ENCODE peak calls at places on chromosomes 6 and 20, in eight cellular contexts. One of them, this sample, is unnamed. For H3K4me1, the result is how much of the 10 kb centered on the place peaks cover.

GRCh38 chr20:24970030-24970553 is 21.0 kb downstream of the CST7 start:
- DNase-seq in psoas muscle: no peak
- DNase-seq in GM23338: no peak
- DNase-seq in cardiac muscle cell: no peak
- DNase-seq in HCT116: no peak
- DNase-seq in HepG2: no peak
- DNase-seq in SK-N-SH: no peak
- DNase-seq in neural progenitor cell: no peak
- DNase-seq in this sample: peak

GRCh38 chr6:107354470-107354869 is 104.9 kb downstream of the PDSS2 start:
- DNase-seq in psoas muscle: no peak
- DNase-seq in cardiac muscle cell: peak
- DNase-seq in GM23338: no peak
- DNase-seq in HepG2: no peak
- DNase-seq in SK-N-SH: no peak
- DNase-seq in HCT116: no peak
- DNase-seq in neural progenitor cell: no peak
- DNase-seq in this sample: no peak

GRCh38 chr20:51481311-51481997 is 61.1 kb downstream of the NFATC2 start:
- DNase-seq in cardiac muscle cell: no peak
- DNase-seq in SK-N-SH: no peak
- DNase-seq in HCT116: no peak
- DNase-seq in HepG2: no peak
- DNase-seq in psoas muscle: no peak
- DNase-seq in neural progenitor cell: no peak
- DNase-seq in GM23338: no peak
- DNase-seq in this sample: no peak

GRCh38 chr20:63778034-63778752 is 38.6 kb downstream of the SLC2A4RG start:
- DNase-seq in neural progenitor cell: no peak
- DNase-seq in HepG2: no peak
- DNase-seq in GM23338: no peak
- DNase-seq in HCT116: peak
- DNase-seq in cardiac muscle cell: no peak
- DNase-seq in SK-N-SH: no peak
- DNase-seq in psoas muscle: no peak
- DNase-seq in this sample: peak

GRCh38 chr6:41605649-41606048 is 32.6 kb upstream of the MDFI start:
- DNase-seq in psoas muscle: no peak
- DNase-seq in HepG2: no peak
- DNase-seq in neural progenitor cell: no peak
- DNase-seq in GM23338: no peak
- DNase-seq in SK-N-SH: no peak
- DNase-seq in cardiac muscle cell: no peak
- DNase-seq in HCT116: no peak
- DNase-seq in this sample: no peak

GRCh38 chr6:26200918-26201721 is 113.9 kb downstream of the HFE start:
- DNase-seq in neural progenitor cell: peak
- DNase-seq in GM23338: peak
- DNase-seq in cardiac muscle cell: no peak
- DNase-seq in SK-N-SH: no peak
- DNase-seq in psoas muscle: no peak
- DNase-seq in HCT116: no peak
- DNase-seq in HepG2: no peak
- DNase-seq in this sample: peak

GRCh38 chr20:19995220-19995863 is 21.8 kb upstream of the NAA20 start:
- DNase-seq in cardiac muscle cell: peak
- DNase-seq in HCT116: peak
- DNase-seq in psoas muscle: no peak
- DNase-seq in SK-N-SH: peak
- DNase-seq in GM23338: peak
- DNase-seq in neural progenitor cell: peak
- DNase-seq in HepG2: peak
- DNase-seq in this sample: no peak

GRCh38 chr20:63055575-63056235 is 48.9 kb upstream of the BHLHE23 start:
- DNase-seq in cardiac muscle cell: no peak
- DNase-seq in HepG2: no peak
- DNase-seq in psoas muscle: peak
- DNase-seq in HCT116: no peak
- DNase-seq in neural progenitor cell: no peak
- DNase-seq in GM23338: no peak
- DNase-seq in SK-N-SH: no peak
- DNase-seq in this sample: peak

GRCh38 chr20:19012671-19013070 is 199.1 kb downstream of the SCP2D1 start:
- DNase-seq in GM23338: no peak
- DNase-seq in neural progenitor cell: no peak
- DNase-seq in HepG2: no peak
- DNase-seq in cardiac muscle cell: no peak
- DNase-seq in HCT116: no peak
- DNase-seq in SK-N-SH: no peak
- DNase-seq in psoas muscle: no peak
- DNase-seq in this sample: peak

GRCh38 chr6:89243331-89243629 is 26.1 kb upstream of the GABRR1 start:
- DNase-seq in psoas muscle: no peak
- DNase-seq in SK-N-SH: no peak
- DNase-seq in neural progenitor cell: no peak
- DNase-seq in cardiac muscle cell: no peak
- DNase-seq in HCT116: no peak
- DNase-seq in GM23338: no peak
- DNase-seq in HepG2: no peak
- DNase-seq in this sample: no peak

GRCh38 chr6:14796974-14797762 is 448.7 kb upstream of the JARID2 start:
- DNase-seq in HCT116: no peak
- DNase-seq in neural progenitor cell: no peak
- DNase-seq in SK-N-SH: no peak
- DNase-seq in cardiac muscle cell: no peak
- DNase-seq in psoas muscle: no peak
- DNase-seq in HepG2: no peak
- DNase-seq in GM23338: no peak
- DNase-seq in this sample: no peak

GRCh38 chr6:169454872-169455204 is 201.2 kb upstream of the THBS2 start:
- DNase-seq in neural progenitor cell: no peak
- DNase-seq in GM23338: no peak
- DNase-seq in HepG2: no peak
- DNase-seq in HCT116: no peak
- DNase-seq in SK-N-SH: no peak
- DNase-seq in psoas muscle: no peak
- DNase-seq in cardiac muscle cell: no peak
- DNase-seq in this sample: no peak

GRCh38 chr20:38880952-38881735 is 45.1 kb upstream of the FAM83D start:
- DNase-seq in HCT116: no peak
- DNase-seq in GM23338: no peak
- DNase-seq in psoas muscle: no peak
- DNase-seq in SK-N-SH: no peak
- DNase-seq in cardiac muscle cell: no peak
- DNase-seq in neural progenitor cell: no peak
- DNase-seq in HepG2: no peak
- DNase-seq in this sample: no peak

DNA sequence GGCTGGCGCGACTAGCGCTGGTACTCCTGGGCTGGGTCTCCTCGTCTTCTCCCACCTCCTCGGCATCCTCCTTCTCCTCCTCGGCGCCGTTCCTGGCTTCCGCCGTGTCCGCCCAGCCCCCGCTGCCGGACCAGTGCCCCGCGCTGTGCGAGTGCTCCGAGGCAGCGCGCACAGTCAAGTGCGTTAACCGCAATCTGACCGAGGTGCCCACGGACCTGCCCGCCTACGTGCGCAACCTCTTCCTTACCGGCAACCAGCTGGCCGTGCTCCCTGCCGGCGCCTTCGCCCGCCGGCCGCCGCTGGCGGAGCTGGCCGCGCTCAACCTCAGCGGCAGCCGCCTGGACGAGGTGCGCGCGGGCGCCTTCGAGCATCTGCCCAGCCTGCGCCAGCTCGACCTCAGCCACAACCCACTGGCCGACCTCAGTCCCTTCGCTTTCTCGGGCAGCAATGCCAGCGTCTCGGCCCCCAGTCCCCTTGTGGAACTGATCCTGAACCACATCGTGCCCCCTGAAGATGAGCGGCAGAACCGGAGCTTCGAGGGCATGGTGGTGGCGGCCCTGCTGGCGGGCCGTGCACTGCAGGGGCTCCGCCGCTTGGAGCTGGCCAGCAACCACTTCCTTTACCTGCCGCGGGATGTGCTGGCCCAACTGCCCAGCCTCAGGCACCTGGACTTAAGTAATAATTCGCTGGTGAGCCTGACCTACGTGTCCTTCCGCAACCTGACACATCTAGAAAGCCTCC is 1.6 kb downstream of the TPBG start:
- DNase-seq in cardiac muscle cell: peak
- DNase-seq in psoas muscle: no peak
- DNase-seq in neural progenitor cell: peak
- DNase-seq in GM23338: peak
- DNase-seq in HCT116: peak
- DNase-seq in SK-N-SH: peak
- DNase-seq in HepG2: no peak
- DNase-seq in this sample: peak
- TF ChIP-seq CTCF in cardiac muscle cell: peak
- TF ChIP-seq CTCF in psoas muscle: no peak
- TF ChIP-seq CTCF in neural progenitor cell: peak
- TF ChIP-seq CTCF in GM23338: no peak
- TF ChIP-seq CTCF in HCT116: peak
- TF ChIP-seq CTCF in SK-N-SH: peak
- TF ChIP-seq CTCF in HepG2: no peak
- TF ChIP-seq CTCF in this sample: peak

GRCh38 chr6:111983197-111983596 is 70.7 kb upstream of the CCN6 start:
- DNase-seq in psoas muscle: no peak
- DNase-seq in neural progenitor cell: no peak
- DNase-seq in HepG2: no peak
- DNase-seq in cardiac muscle cell: no peak
- DNase-seq in GM23338: no peak
- DNase-seq in SK-N-SH: no peak
- DNase-seq in HCT116: no peak
- DNase-seq in this sample: no peak

GRCh38 chr6:111985202-111985731 is 68.6 kb upstream of the CCN6 start:
- DNase-seq in SK-N-SH: no peak
- DNase-seq in HepG2: no peak
- DNase-seq in HCT116: peak
- DNase-seq in neural progenitor cell: no peak
- DNase-seq in cardiac muscle cell: no peak
- DNase-seq in GM23338: peak
- DNase-seq in psoas muscle: no peak
- DNase-seq in this sample: peak

GRCh38 chr6:111982681-111983080 is 71.2 kb upstream of the CCN6 start:
- DNase-seq in neural progenitor cell: no peak
- DNase-seq in psoas muscle: no peak
- DNase-seq in HCT116: no peak
- DNase-seq in HepG2: no peak
- DNase-seq in SK-N-SH: no peak
- DNase-seq in cardiac muscle cell: no peak
- DNase-seq in GM23338: no peak
- DNase-seq in this sample: no peak

GRCh38 chr6:111984516-111985201 is 69.2 kb upstream of the CCN6 start:
- DNase-seq in neural progenitor cell: no peak
- DNase-seq in HepG2: no peak
- DNase-seq in GM23338: no peak
- DNase-seq in SK-N-SH: no peak
- DNase-seq in psoas muscle: no peak
- DNase-seq in cardiac muscle cell: no peak
- DNase-seq in HCT116: no peak
- DNase-seq in this sample: peak

GRCh38 chr6:111984081-111984480 is 69.8 kb upstream of the CCN6 start:
- DNase-seq in HepG2: no peak
- DNase-seq in psoas muscle: no peak
- DNase-seq in GM23338: no peak
- DNase-seq in neural progenitor cell: no peak
- DNase-seq in HCT116: no peak
- DNase-seq in SK-N-SH: no peak
- DNase-seq in cardiac muscle cell: no peak
- DNase-seq in this sample: no peak
- H3K4me1 ChIP-seq in HepG2: under half
- H3K4me1 ChIP-seq in psoas muscle: under half
- H3K4me1 ChIP-seq in GM23338: under half
- H3K4me1 ChIP-seq in neural progenitor cell: under half
- H3K4me1 ChIP-seq in HCT116: under half
- H3K4me1 ChIP-seq in SK-N-SH: under half
- H3K4me1 ChIP-seq in cardiac muscle cell: under half
- H3K4me1 ChIP-seq in this sample: under half

GRCh38 chr6:154931741-154932424 is 63.2 kb upstream of the TIAM2 start:
- DNase-seq in cardiac muscle cell: no peak
- DNase-seq in neural progenitor cell: peak
- DNase-seq in GM23338: peak
- DNase-seq in HepG2: peak
- DNase-seq in psoas muscle: no peak
- DNase-seq in SK-N-SH: no peak
- DNase-seq in HCT116: no peak
- DNase-seq in this sample: peak
- H3K27ac ChIP-seq in cardiac muscle cell: no peak
- H3K27ac ChIP-seq in neural progenitor cell: peak
- H3K27ac ChIP-seq in GM23338: peak
- H3K27ac ChIP-seq in HepG2: no peak
- H3K27ac ChIP-seq in psoas muscle: no peak
- H3K27ac ChIP-seq in SK-N-SH: peak
- H3K27ac ChIP-seq in HCT116: no peak
- H3K27ac ChIP-seq in this sample: peak

GRCh38 chr20:22385602-22386299 is 198.6 kb downstream of the FOXA2 start:
- DNase-seq in HepG2: peak
- DNase-seq in GM23338: peak
- DNase-seq in cardiac muscle cell: no peak
- DNase-seq in SK-N-SH: no peak
- DNase-seq in psoas muscle: no peak
- DNase-seq in HCT116: no peak
- DNase-seq in neural progenitor cell: peak
- DNase-seq in this sample: no peak
- TF ChIP-seq CTCF in HepG2: peak
- TF ChIP-seq CTCF in GM23338: peak
- TF ChIP-seq CTCF in cardiac muscle cell: peak
- TF ChIP-seq CTCF in SK-N-SH: no peak
- TF ChIP-seq CTCF in psoas muscle: no peak
- TF ChIP-seq CTCF in HCT116: peak
- TF ChIP-seq CTCF in neural progenitor cell: peak
- TF ChIP-seq CTCF in this sample: peak

DNA sequence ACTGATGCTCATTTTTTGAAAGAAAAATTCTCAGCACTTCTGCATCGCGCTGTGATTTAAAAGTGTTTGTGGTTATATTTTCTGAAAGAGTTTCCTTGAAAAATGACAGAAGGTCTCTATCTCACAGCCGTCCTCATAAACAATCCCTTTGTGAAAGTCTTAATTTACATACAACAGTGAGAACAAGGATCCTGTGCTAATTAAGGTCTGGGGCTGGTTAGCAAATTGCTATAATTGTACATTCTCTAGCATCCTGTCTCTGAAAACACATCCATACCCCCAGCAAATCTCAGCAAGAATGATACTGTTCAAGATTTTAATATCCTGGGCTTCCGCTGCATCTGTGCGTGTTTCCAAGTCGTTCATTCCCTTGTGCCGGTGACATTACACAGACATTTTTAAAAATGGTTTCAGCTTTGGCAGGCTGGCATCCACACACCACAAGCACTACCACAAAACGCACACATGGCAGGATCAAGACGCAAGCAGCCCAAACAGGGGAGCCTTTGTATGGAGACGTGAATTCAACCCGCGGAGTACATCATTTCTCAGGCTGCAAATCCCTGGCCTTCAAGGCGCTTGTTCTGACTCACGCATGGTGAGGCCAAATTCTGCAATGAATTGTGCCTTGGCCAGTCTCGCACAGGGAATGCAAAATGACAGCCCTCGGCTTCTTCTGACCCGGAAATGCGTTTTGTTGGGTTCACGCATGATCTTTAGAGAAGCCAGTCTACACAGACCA is 20.3 kb downstream of the ZMYND8 start:
- DNase-seq in SK-N-SH: no peak
- DNase-seq in HepG2: no peak
- DNase-seq in GM23338: no peak
- DNase-seq in psoas muscle: peak
- DNase-seq in neural progenitor cell: no peak
- DNase-seq in HCT116: no peak
- DNase-seq in cardiac muscle cell: no peak
- DNase-seq in this sample: no peak
- H3K4me1 ChIP-seq in SK-N-SH: under half
- H3K4me1 ChIP-seq in HepG2: half or more
- H3K4me1 ChIP-seq in GM23338: half or more
- H3K4me1 ChIP-seq in psoas muscle: under half
- H3K4me1 ChIP-seq in neural progenitor cell: under half
- H3K4me1 ChIP-seq in HCT116: half or more
- H3K4me1 ChIP-seq in cardiac muscle cell: under half
- H3K4me1 ChIP-seq in this sample: under half

This sample was measured in endodermal cell.